ENCODE peak calls at places on chromosomes 6 and 20, in five cellular contexts. N, G, K, U and A are unnamed samples.

GRCh38 chr6:30939473-30939872 is 1.3 kb upstream of the MUCL3 start:
- DNase-seq in N (no peak), G (no peak), K (no peak), U (no peak), A (no peak)

GRCh38 chr20:62063601-62063980 is 2.1 kb downstream of the TAF4 start:
- DNase-seq in N (no peak), G (peak; percentile 18), K (no peak), U (no peak), A (no peak)

GRCh38 chr6:43972915-43973304 is 154.3 kb downstream of the MRPL14 start:
- DNase-seq in N (no peak), G (no peak), K (peak; percentile 93), U (peak; percentile 9), A (peak; percentile 92)

GRCh38 chr20:3818155-3819151 is 1.9 kb upstream of the AP5S1 start:
- DNase-seq in N (peak; percentile 86), G (peak; percentile 34), K (peak; percentile 78), U (no peak), A (peak; percentile 57)

GRCh38 chr20:16647875-16648597 is 74.8 kb upstream of the KIF16B start:
- DNase-seq in N (no peak), G (no peak), K (no peak), U (no peak), A (no peak)

GRCh38 chr6:79604583-79605037 is 26.5 kb upstream of the SH3BGRL2 start:
- DNase-seq in N (no peak), G (no peak), K (no peak), U (no peak), A (no peak)

GRCh38 chr6:23663652-23664051 is 462.4 kb upstream of the NRSN1 start:
- DNase-seq in N (peak; percentile 31), G (no peak), K (no peak), U (no peak), A (no peak)

GRCh38 chr20:57089701-57090144 is 176.7 kb downstream of the BMP7 start:
- DNase-seq in N (peak; percentile 40), G (no peak), K (peak; percentile 79), U (peak; percentile 18), A (no peak)

GRCh38 chr6:13614126-13614925 is 809 bp upstream of the NOL7 start:
- DNase-seq in N (peak; percentile 74), G (peak; percentile 45), K (peak; percentile 68), U (no peak), A (peak; percentile 9)

GRCh38 chr6:5466459-5466858 is 205.1 kb downstream of the FARS2 start:
- DNase-seq in N (no peak), G (no peak), K (no peak), U (no peak), A (peak; percentile 59)

GRCh38 chr20:9506337-9506821 is 8.0 kb upstream of the LAMP5 start:
- DNase-seq in N (no peak), G (no peak), K (peak; percentile 42), U (no peak), A (no peak)

GRCh38 chr6:152391179-152391880 is 245.8 kb downstream of the SYNE1 start:
- DNase-seq in N (no peak), G (no peak), K (no peak), U (no peak), A (no peak)

GRCh38 chr6:15755555-15755954 is 92.7 kb upstream of the DTNBP1 start:
- DNase-seq in N (no peak), G (no peak), K (no peak), U (no peak), A (peak; percentile 18)

GRCh38 chr6:156841508-156841907 is 64.3 kb downstream of the ARID1B start:
- DNase-seq in N (no peak), G (no peak), K (no peak), U (no peak), A (no peak)

GRCh38 chr6:89183294-89183693 is 33.9 kb downstream of the GABRR1 start:
- DNase-seq in N (no peak), G (no peak), K (no peak), U (no peak), A (no peak)

GRCh38 chr6:2839195-2839981 is 2.3 kb downstream of the SERPINB1 start:
- DNase-seq in N (peak; percentile 68), G (no peak), K (no peak), U (no peak), A (no peak)

GRCh38 chr20:49394264-49394663 is 88.2 kb downstream of the KCNB1 start:
- DNase-seq in N (no peak), G (no peak), K (no peak), U (no peak), A (peak; percentile 50)

GRCh38 chr20:4507288-4507719 is 214.4 kb upstream of the PRND start:
- DNase-seq in N (no peak), G (no peak), K (no peak), U (no peak), A (peak; percentile 45)

GRCh38 chr20:48604426-48604825 is 223.4 kb downstream of the PREX1 start:
- DNase-seq in N (no peak), G (no peak), K (no peak), U (no peak), A (no peak)

GRCh38 chr20:20089018-20089417 is 36.7 kb downstream of the CFAP61 start:
- DNase-seq in N (no peak), G (no peak), K (no peak), U (no peak), A (no peak)

GRCh38 chr6:10725716-10726115 is 2.8 kb downstream of the TMEM14C start:
- DNase-seq in N (no peak), G (no peak), K (no peak), U (peak; percentile 13), A (no peak)

GRCh38 chr6:31575335-31575901 is at the start of gene TNF:
- DNase-seq in N (no peak), G (no peak), K (peak; percentile 67), U (no peak), A (no peak)

GRCh38 chr6:128570439-128571063 is 50.2 kb upstream of the PTPRK start:
- DNase-seq in N (no peak), G (no peak), K (no peak), U (no peak), A (no peak)